ENCODE peak calls at places on chromosomes 3 and 15, in eight cellular contexts. One of them, this sample, is unnamed.

GRCh38 chr15:53759333-53759975 is at the start of gene WDR72:
- DNase-seq in GM12864: no peak
- DNase-seq in stromal cell of bone marrow: no peak
- DNase-seq in activated T-cell treated with anti-CD3 and anti-CD28 coated beads for 48 hours: no peak
- DNase-seq in midbrain: no peak
- DNase-seq in GM12892: no peak
- DNase-seq in LoVo: no peak
- DNase-seq in amniotic epithelial cell: no peak
- DNase-seq in this sample: no peak

GRCh38 chr3:170701696-170702678 is 116.1 kb upstream of the SLC7A14 start:
- DNase-seq in GM12864: no peak
- DNase-seq in amniotic epithelial cell: no peak
- DNase-seq in stromal cell of bone marrow: no peak
- DNase-seq in activated T-cell treated with anti-CD3 and anti-CD28 coated beads for 48 hours: no peak
- DNase-seq in midbrain: no peak
- DNase-seq in LoVo: no peak
- DNase-seq in GM12892: no peak
- DNase-seq in this sample: no peak

GRCh38 chr3:159828542-159828943 is 160.1 kb upstream of the IL12A start:
- DNase-seq in GM12892: no peak
- DNase-seq in amniotic epithelial cell: peak; percentile 69
- DNase-seq in activated T-cell treated with anti-CD3 and anti-CD28 coated beads for 48 hours: no peak
- DNase-seq in stromal cell of bone marrow: peak; percentile 50
- DNase-seq in LoVo: peak; percentile 82
- DNase-seq in GM12864: no peak
- DNase-seq in midbrain: peak; percentile 64
- DNase-seq in this sample: no peak

GRCh38 chr3:129122697-129123055 is 1.1 kb upstream of the RAB43 start:
- DNase-seq in activated T-cell treated with anti-CD3 and anti-CD28 coated beads for 48 hours: no peak
- DNase-seq in stromal cell of bone marrow: no peak
- DNase-seq in LoVo: no peak
- DNase-seq in amniotic epithelial cell: no peak
- DNase-seq in GM12864: no peak
- DNase-seq in GM12892: no peak
- DNase-seq in midbrain: no peak
- DNase-seq in this sample: no peak

GRCh38 chr15:89680282-89680873 is 1.2 kb upstream of the PLIN1 start:
- DNase-seq in activated T-cell treated with anti-CD3 and anti-CD28 coated beads for 48 hours: no peak
- DNase-seq in stromal cell of bone marrow: peak; percentile 91
- DNase-seq in LoVo: peak; percentile 67
- DNase-seq in midbrain: peak; percentile 67
- DNase-seq in amniotic epithelial cell: peak; percentile 51
- DNase-seq in GM12892: no peak
- DNase-seq in GM12864: no peak
- DNase-seq in this sample: peak; percentile 15

GRCh38 chr3:168847293-168847883 is 751.7 kb upstream of the GOLIM4 start:
- DNase-seq in GM12864: no peak
- DNase-seq in amniotic epithelial cell: peak; percentile 14
- DNase-seq in midbrain: peak; percentile 52
- DNase-seq in LoVo: peak; percentile 36
- DNase-seq in activated T-cell treated with anti-CD3 and anti-CD28 coated beads for 48 hours: no peak
- DNase-seq in stromal cell of bone marrow: peak; percentile 30
- DNase-seq in GM12892: no peak
- DNase-seq in this sample: no peak

GRCh38 chr15:64634020-64634419 is 141.4 kb downstream of the RBPMS2 start:
- DNase-seq in GM12864: peak; percentile 64
- DNase-seq in midbrain: no peak
- DNase-seq in GM12892: peak; percentile 23
- DNase-seq in activated T-cell treated with anti-CD3 and anti-CD28 coated beads for 48 hours: no peak
- DNase-seq in LoVo: no peak
- DNase-seq in stromal cell of bone marrow: no peak
- DNase-seq in amniotic epithelial cell: peak; percentile 48
- DNase-seq in this sample: no peak

GRCh38 chr3:43014216-43014615 is 35.1 kb downstream of the GASK1A start:
- DNase-seq in LoVo: no peak
- DNase-seq in GM12864: no peak
- DNase-seq in stromal cell of bone marrow: no peak
- DNase-seq in activated T-cell treated with anti-CD3 and anti-CD28 coated beads for 48 hours: no peak
- DNase-seq in midbrain: no peak
- DNase-seq in GM12892: no peak
- DNase-seq in amniotic epithelial cell: no peak
- DNase-seq in this sample: no peak

GRCh38 chr15:101058735-101059134 is 139.6 kb downstream of the LRRK1 start:
- DNase-seq in midbrain: no peak
- DNase-seq in stromal cell of bone marrow: no peak
- DNase-seq in LoVo: no peak
- DNase-seq in GM12864: no peak
- DNase-seq in amniotic epithelial cell: no peak
- DNase-seq in GM12892: no peak
- DNase-seq in activated T-cell treated with anti-CD3 and anti-CD28 coated beads for 48 hours: no peak
- DNase-seq in this sample: no peak

GRCh38 chr15:68415061-68415460 is 16.9 kb downstream of the ITGA11 start:
- DNase-seq in midbrain: no peak
- DNase-seq in LoVo: no peak
- DNase-seq in GM12864: no peak
- DNase-seq in activated T-cell treated with anti-CD3 and anti-CD28 coated beads for 48 hours: no peak
- DNase-seq in amniotic epithelial cell: no peak
- DNase-seq in GM12892: no peak
- DNase-seq in stromal cell of bone marrow: no peak
- DNase-seq in this sample: no peak

GRCh38 chr3:15768421-15769255 is 29.1 kb downstream of the ANKRD28 start:
- DNase-seq in midbrain: no peak
- DNase-seq in LoVo: peak; percentile 83
- DNase-seq in amniotic epithelial cell: peak; percentile 97
- DNase-seq in activated T-cell treated with anti-CD3 and anti-CD28 coated beads for 48 hours: no peak
- DNase-seq in GM12892: no peak
- DNase-seq in stromal cell of bone marrow: peak; percentile 95
- DNase-seq in GM12864: no peak
- DNase-seq in this sample: no peak

GRCh38 chr3:11391930-11392688 is 119.9 kb downstream of the ATG7 start:
- DNase-seq in stromal cell of bone marrow: no peak
- DNase-seq in LoVo: no peak
- DNase-seq in midbrain: no peak
- DNase-seq in amniotic epithelial cell: peak; percentile 91
- DNase-seq in activated T-cell treated with anti-CD3 and anti-CD28 coated beads for 48 hours: no peak
- DNase-seq in GM12864: no peak
- DNase-seq in GM12892: no peak
- DNase-seq in this sample: no peak

GRCh38 chr15:87756072-87756471 is 500.5 kb downstream of the NTRK3 start:
- DNase-seq in amniotic epithelial cell: no peak
- DNase-seq in LoVo: no peak
- DNase-seq in midbrain: no peak
- DNase-seq in GM12892: no peak
- DNase-seq in GM12864: no peak
- DNase-seq in stromal cell of bone marrow: no peak
- DNase-seq in activated T-cell treated with anti-CD3 and anti-CD28 coated beads for 48 hours: no peak
- DNase-seq in this sample: no peak

GRCh38 chr15:80966431-80967197 is 23.0 kb downstream of the MESD start:
- DNase-seq in activated T-cell treated with anti-CD3 and anti-CD28 coated beads for 48 hours: no peak
- DNase-seq in amniotic epithelial cell: no peak
- DNase-seq in midbrain: no peak
- DNase-seq in stromal cell of bone marrow: no peak
- DNase-seq in GM12864: no peak
- DNase-seq in GM12892: no peak
- DNase-seq in LoVo: no peak
- DNase-seq in this sample: no peak

GRCh38 chr3:184231671-184232070 is 2.3 kb downstream of the VWA5B2 start:
- DNase-seq in GM12864: no peak
- DNase-seq in LoVo: no peak
- DNase-seq in GM12892: no peak
- DNase-seq in stromal cell of bone marrow: no peak
- DNase-seq in midbrain: no peak
- DNase-seq in amniotic epithelial cell: peak; percentile 15
- DNase-seq in activated T-cell treated with anti-CD3 and anti-CD28 coated beads for 48 hours: no peak
- DNase-seq in this sample: no peak